ENCODE peak calls at places on chromosomes 1 and 21, in ten cellular contexts. N, M, Q, L, Y, W, X, K, T and S are unnamed samples.

GRCh38 chr1:111475706-111476105 is 1.9 kb downstream of the C1orf162 start:
- DNase-seq in N (no peak), M (no peak), Q (peak), L (no peak), Y (no peak), W (peak), X (no peak), K (no peak), T (no peak), S (no peak)

GRCh38 chr1:5978452-5978851 is 13.8 kb downstream of the NPHP4 start:
- DNase-seq in N (no peak), M (no peak), Q (no peak), L (no peak), Y (no peak), W (no peak), X (no peak), K (no peak), T (no peak), S (no peak)

GRCh38 chr1:161020573-161021167 is at the start of gene F11R:
- DNase-seq in N (peak), M (no peak), Q (no peak), L (no peak), Y (no peak), W (peak), X (peak), K (no peak), T (peak), S (no peak)

GRCh38 chr21:44920694-44921604 is at the start of gene ITGB2:
- DNase-seq in N (peak), M (no peak), Q (peak), L (no peak), Y (no peak), W (peak), X (no peak), K (peak), T (peak), S (no peak)

GRCh38 chr1:152699746-152700145 is 1.6 kb downstream of the LCE2A start:
- DNase-seq in N (no peak), M (no peak), Q (no peak), L (no peak), Y (no peak), W (no peak), X (no peak), K (no peak), T (no peak), S (no peak)

GRCh38 chr1:159790237-159790917 is 9.6 kb downstream of the DUSP23 start:
- DNase-seq in N (peak), M (peak), Q (no peak), L (no peak), Y (peak), W (peak), X (no peak), K (no peak), T (no peak), S (no peak)

GRCh38 chr1:2543543-2544092 is 12.6 kb upstream of the TNFRSF14 start:
- DNase-seq in N (no peak), M (no peak), Q (peak), L (no peak), Y (no peak), W (no peak), X (no peak), K (peak), T (peak), S (no peak)

GRCh38 chr1:222798975-222799374 is 15.9 kb upstream of the DISP1 start:
- DNase-seq in N (no peak), M (no peak), Q (no peak), L (no peak), Y (no peak), W (no peak), X (no peak), K (no peak), T (no peak), S (no peak)

GRCh38 chr1:73105755-73106154 is 823.4 kb upstream of the NEGR1 start:
- DNase-seq in N (no peak), M (no peak), Q (no peak), L (no peak), Y (no peak), W (no peak), X (no peak), K (no peak), T (no peak), S (no peak)

GRCh38 chr1:57277681-57278080 is 146.2 kb downstream of the DAB1 start:
- DNase-seq in N (no peak), M (no peak), Q (no peak), L (no peak), Y (no peak), W (no peak), X (no peak), K (no peak), T (no peak), S (no peak)

GRCh38 chr1:152044386-152044785 is 7.6 kb upstream of the S100A11 start:
- DNase-seq in N (no peak), M (no peak), Q (no peak), L (no peak), Y (no peak), W (no peak), X (no peak), K (no peak), T (no peak), S (no peak)

GRCh38 chr21:41810597-41810932 is 43.7 kb upstream of the RIPK4 start:
- DNase-seq in N (no peak), M (no peak), Q (no peak), L (no peak), Y (no peak), W (no peak), X (no peak), K (no peak), T (no peak), S (no peak)

GRCh38 chr1:18724001-18724411 is 93.4 kb downstream of the PAX7 start:
- DNase-seq in N (peak), M (no peak), Q (no peak), L (no peak), Y (no peak), W (no peak), X (no peak), K (no peak), T (peak), S (no peak)

GRCh38 chr1:42334240-42335049 is 590 bp downstream of the FOXJ3 start:
- DNase-seq in N (peak), M (peak), Q (no peak), L (no peak), Y (peak), W (peak), X (peak), K (no peak), T (peak), S (no peak)

GRCh38 chr1:68819190-68819829 is 322.4 kb upstream of the DEPDC1 start:
- DNase-seq in N (peak), M (peak), Q (no peak), L (no peak), Y (peak), W (peak), X (no peak), K (no peak), T (no peak), S (no peak)